ENCODE peak calls at places on chromosomes 12 and 14, in eight cellular contexts. A is HCT116, N is neural progenitor cell, E is MM.1S, Z is SK-N-SH, I is GM23338, D is GM23248, U is OCI-LY7. Q is an unnamed sample.

GRCh38 chr14:75018684-75019083 is 16.0 kb downstream of the EIF2B2 start:
- DNase-seq in N (no peak), A (no peak), E (no peak), U (no peak), Z (no peak), I (no peak), D (no peak), Q (peak)

GRCh38 chr12:9951026-9951652 is 19.0 kb upstream of the CLEC2A start:
- DNase-seq in E (peak), A (no peak), N (no peak), U (no peak), Z (no peak), D (peak), I (no peak), Q (no peak)

GRCh38 chr14:22978873-22979671 is 3.3 kb downstream of the AJUBA start:
- DNase-seq in U (no peak), D (no peak), E (no peak), I (no peak), Z (no peak), A (no peak), N (no peak), Q (peak)

GRCh38 chr14:68309121-68309520 is 483.7 kb downstream of the ZFP36L1 start:
- DNase-seq in D (peak), A (no peak), E (no peak), Z (no peak), U (no peak), N (no peak), I (no peak), Q (no peak)

GRCh38 chr12:104680070-104680469 is 223.3 kb downstream of the CHST11 start:
- DNase-seq in Z (peak), N (peak), E (no peak), A (peak), I (peak), U (peak), D (peak), Q (no peak)

GRCh38 chr12:109140560-109140959 is 24.2 kb downstream of the ACACB start:
- DNase-seq in A (no peak), U (no peak), Z (no peak), E (no peak), D (no peak), N (no peak), I (no peak), Q (no peak)

GRCh38 chr12:68686262-68686594 is 550 bp upstream of the NUP107 start:
- DNase-seq in Z (no peak), A (no peak), D (no peak), N (no peak), I (no peak), E (no peak), U (no peak), Q (no peak)

GRCh38 chr12:56599797-56600196 is 30.3 kb downstream of the BAZ2A start:
- DNase-seq in Z (no peak), U (no peak), N (no peak), D (no peak), E (no peak), A (no peak), I (no peak), Q (no peak)

GRCh38 chr12:6927999-6928702 is 392 bp downstream of the ATN1 start:
- DNase-seq in A (no peak), E (no peak), D (peak), I (peak), N (peak), Z (peak), U (no peak), Q (peak)

GRCh38 chr12:56257491-56258067 is 605 bp downstream of the ANKRD52 start:
- DNase-seq in E (no peak), Z (peak), N (peak), I (peak), U (no peak), A (no peak), D (peak), Q (peak)

GRCh38 chr12:13347241-13348043 is 150.9 kb downstream of the EMP1 start:
- DNase-seq in D (peak), N (no peak), Z (no peak), U (no peak), A (peak), I (no peak), E (no peak), Q (peak)

GRCh38 chr14:103361868-103362267 is 23.3 kb upstream of the MARK3 start:
- DNase-seq in I (no peak), E (no peak), N (no peak), A (peak), Z (no peak), D (peak), U (no peak), Q (no peak)

GRCh38 chr14:67622675-67623074 is 3.0 kb downstream of the ARG2 start:
- DNase-seq in A (no peak), Z (no peak), D (peak), N (peak), I (peak), U (peak), E (no peak), Q (peak)

GRCh38 chr12:87136330-87136976 is 880.3 kb upstream of the MGAT4C start:
- DNase-seq in U (no peak), D (peak), N (no peak), Z (no peak), E (peak), I (no peak), A (no peak), Q (peak)

GRCh38 chr12:11904124-11904523 is 166.6 kb upstream of the BCL2L14 start:
- DNase-seq in E (no peak), U (no peak), I (no peak), N (no peak), A (no peak), Z (no peak), D (no peak), Q (no peak)

GRCh38 chr14:104885031-104885972 is 20.2 kb downstream of the CEP170B start:
- DNase-seq in I (no peak), A (no peak), U (no peak), Z (no peak), N (no peak), D (no peak), E (no peak), Q (no peak)

GRCh38 chr14:71321556-71322315 is 414.5 kb downstream of the PCNX1 start:
- DNase-seq in N (peak), Z (no peak), D (peak), A (peak), U (peak), E (no peak), I (peak), Q (peak)

GRCh38 chr12:26113194-26113654 is 11.6 kb downstream of the BHLHE41 start:
- DNase-seq in U (no peak), Z (no peak), D (peak), N (peak), I (peak), E (peak), A (no peak), Q (no peak)

GRCh38 chr12:9388379-9388778 is 180.2 kb upstream of the PZP start:
- DNase-seq in N (no peak), E (no peak), Z (no peak), I (no peak), A (no peak), U (peak), D (no peak), Q (no peak)

GRCh38 chr12:52280319-52280795 is 5.9 kb downstream of the KRT86 start:
- DNase-seq in D (peak), Z (no peak), N (no peak), U (no peak), A (peak), E (no peak), I (no peak), Q (peak)

GRCh38 chr12:115000038-115000437 is 316.1 kb upstream of the TBX3 start:
- DNase-seq in N (no peak), I (no peak), Z (no peak), U (peak), D (peak), E (peak), A (peak), Q (peak)

GRCh38 chr12:2750185-2750584 is 44.6 kb upstream of the FKBP4 start:
- DNase-seq in N (no peak), D (no peak), I (no peak), U (no peak), E (no peak), A (no peak), Z (no peak), Q (no peak)

GRCh38 chr14:90399541-90400444 is 3.0 kb downstream of the CALM1 start:
- DNase-seq in N (peak), U (peak), Z (peak), E (peak), A (peak), I (peak), D (peak), Q (peak)

GRCh38 chr12:8038659-8039114 is 6.2 kb downstream of the FOXJ2 start:
- DNase-seq in I (peak), A (no peak), E (no peak), D (peak), Z (peak), N (peak), U (no peak), Q (peak)

GRCh38 chr14:32074887-32075572 is 2.1 kb upstream of the ARHGAP5 start:
- DNase-seq in E (no peak), U (no peak), I (peak), N (no peak), D (peak), A (no peak), Z (no peak), Q (no peak)

GRCh38 chr12:103924761-103925641 is 5.2 kb upstream of the HSP90B1 start:
- DNase-seq in U (no peak), N (no peak), I (no peak), Z (no peak), E (peak), D (peak), A (peak), Q (peak)

GRCh38 chr14:59482471-59483331 is 1.5 kb downstream of the L3HYPDH start:
- DNase-seq in N (no peak), Z (no peak), U (no peak), E (no peak), A (peak), I (no peak), D (peak), Q (peak)

GRCh38 chr12:29763301-29763683 is 20.4 kb downstream of the TMTC1 start:
- DNase-seq in A (no peak), N (no peak), D (no peak), Z (no peak), U (no peak), E (no peak), I (peak), Q (no peak)

GRCh38 chr14:98382662-98383061 is 889.3 kb downstream of the BCL11B start:
- DNase-seq in Z (no peak), E (no peak), I (no peak), A (no peak), D (no peak), U (no peak), N (no peak), Q (no peak)

GRCh38 chr14:80981156-80981555 is 25.7 kb downstream of the TSHR start:
- DNase-seq in Z (no peak), I (no peak), E (no peak), D (no peak), N (no peak), U (no peak), A (no peak), Q (no peak)

GRCh38 chr12:32868885-32869284 is 27.7 kb downstream of the PKP2 start:
- DNase-seq in E (no peak), Z (no peak), N (no peak), D (no peak), I (no peak), U (no peak), A (no peak), Q (no peak)
- TF ChIP-seq EZH2phosphoT487 in E (no peak), Z (no peak), N (no peak), D (no peak), I (no peak), U (no peak), A (no peak), Q (no peak)

GRCh38 chr14:85934123-85934885 is 404.4 kb downstream of the FLRT2 start:
- DNase-seq in D (peak), U (peak), E (peak), I (peak), A (no peak), Z (peak), N (no peak), Q (no peak)
- TF ChIP-seq EZH2phosphoT487 in D (no peak), U (no peak), E (no peak), I (no peak), A (no peak), Z (no peak), N (no peak), Q (no peak)

GRCh38 chr12:3869860-3870259 is 3.3 kb downstream of the PARP11 start:
- DNase-seq in N (no peak), A (no peak), D (no peak), U (no peak), E (peak), Z (no peak), I (no peak), Q (no peak)
- TF ChIP-seq EZH2phosphoT487 in N (no peak), A (no peak), D (no peak), U (no peak), E (no peak), Z (no peak), I (no peak), Q (no peak)

GRCh38 chr14:47442206-47442605 is 233.2 kb downstream of the MDGA2 start:
- DNase-seq in D (peak), I (peak), Z (no peak), A (peak), U (no peak), E (no peak), N (peak), Q (peak)
- TF ChIP-seq EZH2phosphoT487 in D (no peak), I (no peak), Z (no peak), A (no peak), U (no peak), E (no peak), N (no peak), Q (no peak)

GRCh38 chr12:127083028-127083949 is 1183.7 kb upstream of the TMEM132C start:
- DNase-seq in I (peak), E (peak), N (peak), D (peak), Z (peak), U (peak), A (peak), Q (peak)
- TF ChIP-seq EZH2phosphoT487 in I (no peak), E (no peak), N (no peak), D (no peak), Z (no peak), U (no peak), A (no peak), Q (no peak)

DNA sequence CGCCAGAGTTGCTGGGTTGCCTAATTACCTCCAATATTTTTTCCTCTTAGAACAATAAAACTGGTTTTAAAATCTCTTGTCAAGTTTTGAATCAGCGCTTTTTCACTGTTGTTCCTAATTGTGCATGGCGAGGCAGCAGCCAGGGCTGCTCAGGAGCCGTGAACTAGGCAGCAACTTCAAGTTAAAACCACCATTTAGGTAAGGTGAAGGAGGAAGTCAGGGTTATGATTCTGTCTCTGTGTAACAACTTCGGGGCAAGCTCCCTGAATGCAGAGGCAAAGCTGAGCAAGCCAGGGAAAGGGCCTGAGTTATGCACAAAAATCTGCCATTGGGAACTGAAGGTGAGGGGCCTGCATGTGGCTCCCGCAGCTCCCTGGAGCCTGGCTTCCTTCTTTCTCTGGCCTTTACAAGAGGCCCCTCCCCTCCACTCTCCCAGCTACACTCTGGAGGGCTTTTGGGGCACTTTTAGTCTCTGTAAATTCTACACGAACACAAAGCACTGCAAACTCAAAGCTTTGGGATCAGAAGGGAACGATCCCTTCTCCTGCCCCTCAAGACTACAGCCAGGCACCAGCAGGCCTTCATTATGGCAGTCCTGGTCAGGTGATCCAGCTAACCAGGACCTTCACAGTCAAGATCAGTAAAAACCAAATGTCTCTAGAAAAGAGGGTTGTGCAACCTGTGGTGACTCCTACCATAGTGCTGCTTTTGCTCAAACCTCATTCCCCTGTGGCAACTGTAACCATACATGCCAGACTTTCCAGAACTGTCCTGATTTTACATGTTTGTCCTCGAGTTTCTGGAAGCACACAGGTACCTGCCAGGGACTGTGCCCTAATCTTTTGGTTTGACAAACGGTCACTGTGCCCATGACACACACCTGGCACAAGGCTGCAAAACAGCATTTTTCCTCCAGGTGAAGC is 67.3 kb upstream of the PTGR2 start:
- DNase-seq in Z (no peak), A (no peak), E (no peak), I (peak), D (peak), U (peak), N (peak), Q (peak)
- TF ChIP-seq EZH2phosphoT487 in Z (no peak), A (no peak), E (no peak), I (no peak), D (no peak), U (no peak), N (no peak), Q (no peak)

DNA sequence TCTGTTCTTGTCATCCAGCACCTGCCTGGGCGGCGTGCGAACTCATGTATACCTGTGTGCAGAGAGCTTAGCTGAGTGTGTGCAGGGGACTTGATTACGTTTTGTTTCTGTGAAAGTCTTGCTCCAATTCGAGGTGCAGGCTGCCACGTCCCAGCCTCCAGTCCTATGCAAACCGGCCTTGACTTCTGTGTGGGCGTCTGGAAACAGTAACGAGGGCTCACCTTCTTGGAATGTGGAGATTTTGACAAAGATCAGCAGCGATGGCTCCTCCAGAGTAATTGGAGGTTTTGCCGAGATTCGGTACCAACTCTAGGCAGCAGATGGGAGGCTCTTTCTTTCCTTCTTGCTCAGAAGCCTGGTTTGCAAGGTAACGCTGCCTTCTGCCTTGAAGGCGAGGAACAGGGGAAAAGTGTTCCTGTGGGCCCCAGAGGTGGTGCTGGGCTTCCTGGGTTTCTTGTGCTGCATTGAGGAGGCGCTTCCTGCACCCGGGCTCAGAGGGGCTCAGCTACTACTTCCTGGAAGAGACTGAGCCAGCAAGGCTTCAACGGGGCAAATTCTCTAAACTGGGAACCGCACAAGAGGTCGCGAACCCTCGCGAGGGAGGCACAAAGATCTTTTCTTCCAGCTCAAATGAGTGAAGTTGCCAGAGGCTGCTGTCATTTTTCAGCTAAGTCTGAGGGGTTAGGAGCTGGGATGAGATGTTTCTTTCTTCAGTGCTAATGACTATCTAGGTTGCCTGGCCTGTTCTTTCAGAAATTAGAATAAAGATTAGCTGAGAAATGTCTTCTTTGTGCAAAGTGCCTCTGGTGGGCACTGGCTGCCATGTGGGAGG is 249.0 kb downstream of the AACS start:
- DNase-seq in D (no peak), A (no peak), N (peak), I (peak), U (no peak), Z (no peak), E (no peak), Q (no peak)
- TF ChIP-seq EZH2phosphoT487 in D (no peak), A (no peak), N (no peak), I (no peak), U (no peak), Z (no peak), E (no peak), Q (no peak)

GRCh38 chr12:50283924-50284236 is 560 bp upstream of the LIMA1 start:
- DNase-seq in Z (no peak), E (no peak), D (peak), A (no peak), I (no peak), N (no peak), U (no peak), Q (no peak)
- TF ChIP-seq EZH2phosphoT487 in Z (no peak), E (no peak), D (no peak), A (no peak), I (no peak), N (no peak), U (no peak), Q (no peak)

GRCh38 chr14:83101855-83102254 is 1568.2 kb upstream of the SEL1L start:
- DNase-seq in N (no peak), E (no peak), A (no peak), U (no peak), I (no peak), D (no peak), Z (no peak), Q (no peak)
- TF ChIP-seq EZH2phosphoT487 in N (no peak), E (no peak), A (no peak), U (no peak), I (no peak), D (no peak), Z (no peak), Q (no peak)

GRCh38 chr14:91980157-91980556 is 32.7 kb upstream of the FBLN5 start:
- DNase-seq in A (peak), D (peak), N (no peak), I (no peak), U (no peak), Z (no peak), E (no peak), Q (peak)
- TF ChIP-seq EZH2phosphoT487 in A (no peak), D (no peak), N (no peak), I (no peak), U (no peak), Z (no peak), E (no peak), Q (no peak)

Q was measured in hepatocyte.